ENCODE peak calls at places on chromosome 12, in nine cellular contexts. One of them, this sample, is unnamed.

GRCh38 chr12:104628338-104629135 is 171.8 kb downstream of the CHST11 start:
- DNase-seq in pulmonary artery endothelial cell: no peak
- DNase-seq in fibroblast of the aortic adventitia: no peak
- DNase-seq in KBM-7: no peak
- DNase-seq in endodermal cell: no peak
- DNase-seq in NCI-H446 treated with DMSO at 0.1 percent for 48 hours: no peak
- DNase-seq in GM13977: no peak
- DNase-seq in body of pancreas: no peak
- DNase-seq in activated CD8-positive, alpha-beta T cell treated with anti-CD3 and anti-CD28 coated beads for 36 hours: no peak
- DNase-seq in this sample: no peak

GRCh38 chr12:47863467-47863866 is 41.3 kb downstream of the VDR start:
- DNase-seq in pulmonary artery endothelial cell: no peak
- DNase-seq in fibroblast of the aortic adventitia: no peak
- DNase-seq in KBM-7: no peak
- DNase-seq in endodermal cell: peak; percentile 35
- DNase-seq in NCI-H446 treated with DMSO at 0.1 percent for 48 hours: no peak
- DNase-seq in GM13977: no peak
- DNase-seq in body of pancreas: no peak
- DNase-seq in activated CD8-positive, alpha-beta T cell treated with anti-CD3 and anti-CD28 coated beads for 36 hours: no peak
- DNase-seq in this sample: no peak

GRCh38 chr12:46521145-46521544 is 148.6 kb upstream of the SLC38A2 start:
- DNase-seq in pulmonary artery endothelial cell: no peak
- DNase-seq in fibroblast of the aortic adventitia: no peak
- DNase-seq in KBM-7: no peak
- DNase-seq in endodermal cell: no peak
- DNase-seq in NCI-H446 treated with DMSO at 0.1 percent for 48 hours: no peak
- DNase-seq in GM13977: no peak
- DNase-seq in body of pancreas: no peak
- DNase-seq in activated CD8-positive, alpha-beta T cell treated with anti-CD3 and anti-CD28 coated beads for 36 hours: no peak
- DNase-seq in this sample: no peak

GRCh38 chr12:120394483-120395367 is 25.8 kb upstream of the MSI1 start:
- DNase-seq in pulmonary artery endothelial cell: no peak
- DNase-seq in fibroblast of the aortic adventitia: no peak
- DNase-seq in KBM-7: no peak
- DNase-seq in endodermal cell: peak; percentile 97
- DNase-seq in NCI-H446 treated with DMSO at 0.1 percent for 48 hours: no peak
- DNase-seq in GM13977: no peak
- DNase-seq in body of pancreas: peak; percentile 85
- DNase-seq in activated CD8-positive, alpha-beta T cell treated with anti-CD3 and anti-CD28 coated beads for 36 hours: no peak
- DNase-seq in this sample: no peak

GRCh38 chr12:107296681-107297086 is 203.3 kb upstream of the CRY1 start:
- DNase-seq in pulmonary artery endothelial cell: no peak
- DNase-seq in fibroblast of the aortic adventitia: peak; percentile 53
- DNase-seq in KBM-7: no peak
- DNase-seq in endodermal cell: no peak
- DNase-seq in NCI-H446 treated with DMSO at 0.1 percent for 48 hours: no peak
- DNase-seq in GM13977: no peak
- DNase-seq in body of pancreas: no peak
- DNase-seq in activated CD8-positive, alpha-beta T cell treated with anti-CD3 and anti-CD28 coated beads for 36 hours: no peak
- DNase-seq in this sample: peak; percentile 62

GRCh38 chr12:94457331-94457730 is 2.3 kb downstream of the CEP83 start:
- DNase-seq in pulmonary artery endothelial cell: no peak
- DNase-seq in fibroblast of the aortic adventitia: no peak
- DNase-seq in KBM-7: no peak
- DNase-seq in endodermal cell: no peak
- DNase-seq in NCI-H446 treated with DMSO at 0.1 percent for 48 hours: no peak
- DNase-seq in GM13977: peak; percentile 7
- DNase-seq in body of pancreas: no peak
- DNase-seq in activated CD8-positive, alpha-beta T cell treated with anti-CD3 and anti-CD28 coated beads for 36 hours: no peak
- DNase-seq in this sample: no peak

GRCh38 chr12:94172031-94172430 is 23.7 kb downstream of the PLXNC1 start:
- DNase-seq in pulmonary artery endothelial cell: no peak
- DNase-seq in fibroblast of the aortic adventitia: no peak
- DNase-seq in KBM-7: no peak
- DNase-seq in endodermal cell: no peak
- DNase-seq in NCI-H446 treated with DMSO at 0.1 percent for 48 hours: no peak
- DNase-seq in GM13977: no peak
- DNase-seq in body of pancreas: no peak
- DNase-seq in activated CD8-positive, alpha-beta T cell treated with anti-CD3 and anti-CD28 coated beads for 36 hours: peak; percentile 71
- DNase-seq in this sample: peak; percentile 69

GRCh38 chr12:122079532-122080081 is 1.1 kb downstream of the MLXIP start:
- DNase-seq in pulmonary artery endothelial cell: no peak
- DNase-seq in fibroblast of the aortic adventitia: peak; percentile 25
- DNase-seq in KBM-7: peak; percentile 39
- DNase-seq in endodermal cell: no peak
- DNase-seq in NCI-H446 treated with DMSO at 0.1 percent for 48 hours: no peak
- DNase-seq in GM13977: no peak
- DNase-seq in body of pancreas: peak; percentile 38
- DNase-seq in activated CD8-positive, alpha-beta T cell treated with anti-CD3 and anti-CD28 coated beads for 36 hours: peak; percentile 49
- DNase-seq in this sample: no peak

GRCh38 chr12:54413284-54414190 is 5.5 kb downstream of the ITGA5 start:
- DNase-seq in pulmonary artery endothelial cell: peak; percentile 54
- DNase-seq in fibroblast of the aortic adventitia: no peak
- DNase-seq in KBM-7: peak; percentile 91
- DNase-seq in endodermal cell: peak; percentile 51
- DNase-seq in NCI-H446 treated with DMSO at 0.1 percent for 48 hours: no peak
- DNase-seq in GM13977: no peak
- DNase-seq in body of pancreas: no peak
- DNase-seq in activated CD8-positive, alpha-beta T cell treated with anti-CD3 and anti-CD28 coated beads for 36 hours: peak; percentile 84
- DNase-seq in this sample: no peak

GRCh38 chr12:90010089-90010488 is 301.5 kb upstream of the ATP2B1 start:
- DNase-seq in pulmonary artery endothelial cell: peak; percentile 5
- DNase-seq in fibroblast of the aortic adventitia: no peak
- DNase-seq in KBM-7: no peak
- DNase-seq in endodermal cell: peak; percentile 71
- DNase-seq in NCI-H446 treated with DMSO at 0.1 percent for 48 hours: no peak
- DNase-seq in GM13977: no peak
- DNase-seq in body of pancreas: no peak
- DNase-seq in activated CD8-positive, alpha-beta T cell treated with anti-CD3 and anti-CD28 coated beads for 36 hours: peak; percentile 31
- DNase-seq in this sample: peak; percentile 39

GRCh38 chr12:47650469-47650868 is 55.4 kb downstream of the RPAP3 start:
- DNase-seq in pulmonary artery endothelial cell: no peak
- DNase-seq in fibroblast of the aortic adventitia: no peak
- DNase-seq in KBM-7: peak; percentile 11
- DNase-seq in endodermal cell: no peak
- DNase-seq in NCI-H446 treated with DMSO at 0.1 percent for 48 hours: no peak
- DNase-seq in GM13977: no peak
- DNase-seq in body of pancreas: no peak
- DNase-seq in activated CD8-positive, alpha-beta T cell treated with anti-CD3 and anti-CD28 coated beads for 36 hours: no peak
- DNase-seq in this sample: no peak

GRCh38 chr12:123928274-123928865 is 44.3 kb downstream of the CCDC92 start:
- DNase-seq in pulmonary artery endothelial cell: no peak
- DNase-seq in fibroblast of the aortic adventitia: no peak
- DNase-seq in KBM-7: peak; percentile 26
- DNase-seq in endodermal cell: peak; percentile 73
- DNase-seq in NCI-H446 treated with DMSO at 0.1 percent for 48 hours: no peak
- DNase-seq in GM13977: no peak
- DNase-seq in body of pancreas: no peak
- DNase-seq in activated CD8-positive, alpha-beta T cell treated with anti-CD3 and anti-CD28 coated beads for 36 hours: no peak
- DNase-seq in this sample: no peak

GRCh38 chr12:129163861-129164260 is 310.6 kb downstream of the GLT1D1 start:
- DNase-seq in pulmonary artery endothelial cell: no peak
- DNase-seq in fibroblast of the aortic adventitia: no peak
- DNase-seq in KBM-7: no peak
- DNase-seq in endodermal cell: peak; percentile 82
- DNase-seq in NCI-H446 treated with DMSO at 0.1 percent for 48 hours: no peak
- DNase-seq in GM13977: no peak
- DNase-seq in body of pancreas: no peak
- DNase-seq in activated CD8-positive, alpha-beta T cell treated with anti-CD3 and anti-CD28 coated beads for 36 hours: no peak
- DNase-seq in this sample: no peak

GRCh38 chr12:47021298-47021697 is 58.1 kb upstream of the PCED1B start:
- DNase-seq in pulmonary artery endothelial cell: peak; percentile 74
- DNase-seq in fibroblast of the aortic adventitia: peak; percentile 92
- DNase-seq in KBM-7: peak; percentile 77
- DNase-seq in endodermal cell: no peak
- DNase-seq in NCI-H446 treated with DMSO at 0.1 percent for 48 hours: no peak
- DNase-seq in GM13977: peak; percentile 23
- DNase-seq in body of pancreas: no peak
- DNase-seq in activated CD8-positive, alpha-beta T cell treated with anti-CD3 and anti-CD28 coated beads for 36 hours: peak; percentile 16
- DNase-seq in this sample: peak; percentile 95

GRCh38 chr12:110670161-110670701 is 18.7 kb downstream of the HVCN1 start:
- DNase-seq in pulmonary artery endothelial cell: no peak
- DNase-seq in fibroblast of the aortic adventitia: no peak
- DNase-seq in KBM-7: no peak
- DNase-seq in endodermal cell: no peak
- DNase-seq in NCI-H446 treated with DMSO at 0.1 percent for 48 hours: no peak
- DNase-seq in GM13977: peak; percentile 66
- DNase-seq in body of pancreas: no peak
- DNase-seq in activated CD8-positive, alpha-beta T cell treated with anti-CD3 and anti-CD28 coated beads for 36 hours: peak; percentile 77
- DNase-seq in this sample: no peak

GRCh38 chr12:24416423-24417109 is 467.1 kb upstream of the SOX5 start:
- DNase-seq in pulmonary artery endothelial cell: no peak
- DNase-seq in fibroblast of the aortic adventitia: no peak
- DNase-seq in KBM-7: no peak
- DNase-seq in endodermal cell: no peak
- DNase-seq in NCI-H446 treated with DMSO at 0.1 percent for 48 hours: no peak
- DNase-seq in GM13977: no peak
- DNase-seq in body of pancreas: no peak
- DNase-seq in activated CD8-positive, alpha-beta T cell treated with anti-CD3 and anti-CD28 coated beads for 36 hours: no peak
- DNase-seq in this sample: no peak

GRCh38 chr12:84463756-84464495 is 448.7 kb downstream of the SLC6A15 start:
- DNase-seq in pulmonary artery endothelial cell: no peak
- DNase-seq in fibroblast of the aortic adventitia: peak; percentile 82
- DNase-seq in KBM-7: no peak
- DNase-seq in endodermal cell: no peak
- DNase-seq in NCI-H446 treated with DMSO at 0.1 percent for 48 hours: no peak
- DNase-seq in GM13977: no peak
- DNase-seq in body of pancreas: no peak
- DNase-seq in activated CD8-positive, alpha-beta T cell treated with anti-CD3 and anti-CD28 coated beads for 36 hours: no peak
- DNase-seq in this sample: peak; percentile 2

GRCh38 chr12:53617700-53618099 is 8.5 kb downstream of the ATF7 start:
- DNase-seq in pulmonary artery endothelial cell: no peak
- DNase-seq in fibroblast of the aortic adventitia: no peak
- DNase-seq in KBM-7: no peak
- DNase-seq in endodermal cell: no peak
- DNase-seq in NCI-H446 treated with DMSO at 0.1 percent for 48 hours: no peak
- DNase-seq in GM13977: no peak
- DNase-seq in body of pancreas: no peak
- DNase-seq in activated CD8-positive, alpha-beta T cell treated with anti-CD3 and anti-CD28 coated beads for 36 hours: no peak
- DNase-seq in this sample: no peak

GRCh38 chr12:117284160-117284559 is 77.3 kb downstream of the NOS1 start:
- DNase-seq in pulmonary artery endothelial cell: no peak
- DNase-seq in fibroblast of the aortic adventitia: no peak
- DNase-seq in KBM-7: no peak
- DNase-seq in endodermal cell: no peak
- DNase-seq in NCI-H446 treated with DMSO at 0.1 percent for 48 hours: no peak
- DNase-seq in GM13977: no peak
- DNase-seq in body of pancreas: peak; percentile 13
- DNase-seq in activated CD8-positive, alpha-beta T cell treated with anti-CD3 and anti-CD28 coated beads for 36 hours: no peak
- DNase-seq in this sample: no peak